ENCODE peak calls at places on chromosomes 3 and 15, in five cellular contexts. Q is tibial artery, A is HCT116, G is Panc1, I is heart right ventricle. P is an unnamed sample.

GRCh38 chr15:75727851-75728715 is 15.4 kb upstream of the CSPG4 start:
- DNase-seq in Q (peak; percentile 43), A (peak; percentile 13), G (no peak), I (peak; percentile 61), P (peak; percentile 60)

GRCh38 chr3:44865272-44866005 is 3.7 kb downstream of the TMEM42 start:
- DNase-seq in Q (no peak), A (no peak), G (no peak), I (no peak), P (no peak)

GRCh38 chr3:27193056-27193455 is 176.1 kb downstream of the NEK10 start:
- DNase-seq in Q (no peak), A (no peak), G (no peak), I (no peak), P (no peak)

GRCh38 chr3:143885803-143886427 is 37.6 kb upstream of the SLC9A9 start:
- DNase-seq in Q (no peak), A (peak; percentile 16), G (peak; percentile 38), I (no peak), P (no peak)

GRCh38 chr3:15989419-15989818 is 185.1 kb upstream of the GALNT15 start:
- DNase-seq in Q (no peak), A (no peak), G (no peak), I (no peak), P (no peak)

GRCh38 chr3:143000525-143000924 is 845 bp upstream of the U2SURP start:
- DNase-seq in Q (no peak), A (no peak), G (no peak), I (no peak), P (no peak)

GRCh38 chr3:27221264-27221932 is 147.8 kb downstream of the NEK10 start:
- DNase-seq in Q (no peak), A (no peak), G (no peak), I (no peak), P (no peak)

GRCh38 chr3:191345334-191345733 is 15.0 kb upstream of the UTS2B start:
- DNase-seq in Q (no peak), A (no peak), G (no peak), I (no peak), P (no peak)

GRCh38 chr15:99010743-99011142 is 3.2 kb upstream of the PGPEP1L start:
- DNase-seq in Q (no peak), A (no peak), G (no peak), I (no peak), P (no peak)

GRCh38 chr3:40800343-40800742 is 275.6 kb downstream of the ZNF621 start:
- DNase-seq in Q (peak; percentile 56), A (peak; percentile 2), G (peak; percentile 5), I (no peak), P (peak; percentile 59)

GRCh38 chr3:149376728-149377407 is 581 bp downstream of the TM4SF1 start:
- DNase-seq in Q (no peak), A (no peak), G (no peak), I (no peak), P (no peak)

GRCh38 chr3:36697397-36698001 is 66.9 kb downstream of the DCLK3 start:
- DNase-seq in Q (no peak), A (no peak), G (no peak), I (no peak), P (no peak)

GRCh38 chr15:59360896-59361295 is 11.8 kb downstream of the MYO1E start:
- DNase-seq in Q (no peak), A (no peak), G (no peak), I (no peak), P (no peak)

GRCh38 chr3:52532517-52532837 is 1.2 kb downstream of the NT5DC2 start:
- DNase-seq in Q (no peak), A (no peak), G (no peak), I (no peak), P (no peak)

GRCh38 chr3:57063027-57063426 is 2.6 kb downstream of the SPATA12 start:
- DNase-seq in Q (no peak), A (no peak), G (no peak), I (no peak), P (no peak)

GRCh38 chr3:57066471-57066870 is 6.0 kb downstream of the SPATA12 start:
- DNase-seq in Q (no peak), A (no peak), G (no peak), I (no peak), P (no peak)

GRCh38 chr3:57064615-57065014 is 4.2 kb downstream of the SPATA12 start:
- DNase-seq in Q (no peak), A (no peak), G (no peak), I (no peak), P (no peak)

GRCh38 chr3:57068437-57069089 is 8.1 kb downstream of the SPATA12 start:
- DNase-seq in Q (peak; percentile 77), A (peak; percentile 81), G (peak; percentile 77), I (no peak), P (peak; percentile 52)

DNA sequence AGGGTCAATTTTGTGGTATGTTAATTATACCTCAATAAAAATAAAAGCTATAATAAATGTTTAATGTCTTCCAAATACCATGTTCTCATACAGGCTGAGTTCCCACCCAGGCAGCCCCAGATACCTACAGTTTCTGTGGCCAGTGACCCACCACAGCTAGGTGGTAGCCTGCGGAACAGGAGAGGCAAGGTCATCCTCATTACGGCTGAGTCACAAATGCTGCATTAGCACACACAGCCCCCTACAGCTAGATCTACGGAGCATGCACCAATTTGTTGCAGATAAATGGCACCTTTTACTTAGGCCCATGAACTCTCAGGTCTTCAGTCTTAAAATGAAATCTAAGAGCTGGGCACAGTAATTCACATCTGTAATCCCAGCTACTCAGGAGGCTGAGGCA is 5.1 kb downstream of the SPATA12 start:
- DNase-seq in Q (no peak), A (peak; percentile 51), G (no peak), I (no peak), P (no peak)
- H3K36me3 ChIP-seq in Q (no peaks in the 10 kb centered on the region), A (no peaks in the 10 kb centered on the region), G (no peaks in the 10 kb centered on the region), I (no peaks in the 10 kb centered on the region), P (no peaks in the 10 kb centered on the region)

DNA sequence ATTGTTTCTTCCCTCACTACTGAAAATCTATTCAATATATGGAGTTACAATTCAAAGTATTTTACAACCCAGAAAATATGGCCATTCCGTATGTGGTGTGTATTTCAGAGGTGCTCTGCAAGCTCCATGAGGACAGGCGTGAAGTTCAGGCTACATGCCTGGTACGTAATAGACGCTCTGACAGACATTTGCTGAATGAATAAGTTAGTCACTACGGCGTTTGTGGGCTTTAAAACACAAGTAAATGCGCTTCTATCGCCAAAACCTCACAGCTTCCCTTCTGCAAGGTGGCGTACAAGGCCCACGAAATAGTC is 701 bp upstream of the TIPARP start:
- DNase-seq in Q (no peak), A (no peak), G (no peak), I (no peak), P (no peak)
- H3K27ac ChIP-seq in Q (peak overlapping the region; percentile 98), A (peak overlapping the region; percentile 83), G (peak overlapping the region; percentile 80), I (peak overlapping the region; percentile 98), P (peak overlapping the region; percentile 74)

GRCh38 chr3:83224101-83224868 is 1462.8 kb upstream of the GBE1 start:
- DNase-seq in Q (no peak), A (no peak), G (no peak), I (no peak), P (no peak)

GRCh38 chr3:83216919-83217594 is 1455.6 kb upstream of the GBE1 start:
- DNase-seq in Q (no peak), A (no peak), G (no peak), I (no peak), P (no peak)

DNA sequence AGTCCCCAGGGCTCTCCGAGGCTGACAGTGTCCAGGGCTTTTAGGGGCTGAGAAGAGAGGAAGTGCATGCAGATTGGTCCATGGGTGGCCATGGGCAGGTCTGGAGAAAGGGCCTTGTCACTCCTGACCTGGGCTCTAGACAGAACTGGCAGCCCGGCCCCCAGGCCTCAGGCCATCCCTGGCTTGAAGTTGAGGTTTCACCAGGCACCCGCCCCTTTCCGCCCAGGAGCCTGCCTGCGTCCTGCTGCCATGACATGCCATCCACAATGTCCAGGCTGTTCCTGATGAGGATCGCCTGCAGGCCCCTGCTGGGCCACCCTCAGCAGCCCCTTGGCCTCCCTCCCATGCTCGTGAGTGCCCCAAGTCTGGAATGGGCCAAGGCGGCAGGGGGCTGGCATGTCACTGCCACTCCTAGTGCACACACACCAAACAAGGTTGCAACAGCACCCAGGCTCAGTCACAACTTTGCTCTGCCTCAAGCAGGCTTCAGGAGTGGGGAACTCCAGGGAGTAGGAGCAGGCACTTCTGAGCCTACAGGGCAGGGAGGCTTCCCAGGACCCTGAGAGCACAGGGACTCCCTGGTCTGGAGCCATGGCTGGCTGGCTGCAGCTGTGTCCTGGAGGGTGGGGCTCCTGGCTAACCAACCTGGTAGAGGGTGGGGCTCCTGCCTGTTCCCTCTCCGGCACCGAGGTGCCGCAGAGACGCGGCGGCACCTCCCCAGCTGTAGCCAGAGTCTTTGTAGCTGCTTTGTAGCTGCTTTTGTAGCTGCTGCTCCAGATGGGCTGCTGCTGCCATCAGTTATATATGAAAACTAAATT is 1457.1 kb upstream of the GBE1 start:
- DNase-seq in Q (no peak), A (no peak), G (no peak), I (no peak), P (no peak)
- H3K4me3 ChIP-seq in Q (no peak overlapping the region), A (no peak overlapping the region), G (no peak overlapping the region), I (no peak overlapping the region), P (no peak overlapping the region)

DNA sequence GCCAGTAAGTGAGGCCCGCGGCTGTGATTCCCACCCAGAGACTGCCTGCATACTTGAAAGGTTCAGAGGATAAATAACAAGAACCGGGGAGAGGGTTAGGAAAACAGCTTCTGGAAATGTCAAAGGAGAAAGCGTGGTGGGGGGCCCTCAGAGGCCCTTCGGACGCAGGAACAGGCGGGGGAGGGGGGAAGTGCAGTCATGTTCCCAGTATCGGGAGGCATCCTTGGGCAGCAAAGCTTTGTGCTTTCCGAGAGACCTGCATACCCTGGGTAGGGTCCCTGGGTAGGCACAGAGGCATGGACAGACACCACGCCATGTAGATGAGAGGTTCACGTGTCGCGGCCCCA is 21.4 kb downstream of the EPHB3 start:
- DNase-seq in Q (no peak), A (no peak), G (no peak), I (no peak), P (no peak)
- H3K36me3 ChIP-seq in Q (no peaks in the 10 kb centered on the region), A (no peaks in the 10 kb centered on the region), G (no peaks in the 10 kb centered on the region), I (no peaks in the 10 kb centered on the region), P (no peaks in the 10 kb centered on the region)

GRCh38 chr3:65758438-65758837 is 280.3 kb downstream of the MAGI1 start:
- DNase-seq in Q (no peak), A (no peak), G (no peak), I (no peak), P (no peak)
- H3K27ac ChIP-seq in Q (no peak overlapping the region), A (no peak overlapping the region), G (no peak overlapping the region), I (no peak overlapping the region), P (no peak overlapping the region)

P was measured in lung.